ENCODE peak calls at places on chromosomes 7 and 10, in nine cellular contexts. L, Q, Z, W, H, J, Y, N and A are unnamed samples.

GRCh38 chr7:75981450-75982305 is 12.7 kb downstream of the TMEM120A start:
- DNase-seq in W (no peak), H (no peak), Z (no peak), Q (no peak), N (no peak), L (no peak), J (no peak), Y (peak; percentile 73), A (peak; percentile 67)

GRCh38 chr10:46234026-46234425 is 52.8 kb upstream of the ANTXRL start:
- DNase-seq in Z (no peak), W (no peak), Y (peak; percentile 42), N (no peak), H (no peak), Q (no peak), J (no peak), L (no peak), A (peak; percentile 37)

GRCh38 chr10:27500886-27501285 is 3.2 kb upstream of the RAB18 start:
- DNase-seq in Q (no peak), N (no peak), Y (no peak), Z (no peak), L (no peak), W (no peak), J (no peak), H (no peak), A (no peak)

GRCh38 chr7:13822678-13823077 is 166.8 kb downstream of the ETV1 start:
- DNase-seq in W (no peak), N (no peak), Y (no peak), J (no peak), Q (no peak), L (no peak), Z (no peak), H (no peak), A (no peak)

GRCh38 chr10:71999360-72000072 is 35.3 kb downstream of the CHST3 start:
- DNase-seq in Z (peak; percentile 55), Q (no peak), N (no peak), J (no peak), H (peak; percentile 55), Y (peak; percentile 77), W (no peak), L (no peak), A (peak; percentile 94)

GRCh38 chr7:47658886-47659635 is 77.2 kb upstream of the TNS3 start:
- DNase-seq in H (no peak), J (no peak), L (no peak), Z (no peak), W (no peak), Q (no peak), N (no peak), Y (peak; percentile 58), A (no peak)

GRCh38 chr10:19922236-19922963 is 106.2 kb downstream of the PLXDC2 start:
- DNase-seq in H (peak; percentile 76), L (peak; percentile 49), N (no peak), Z (peak; percentile 23), J (no peak), Q (peak; percentile 77), W (no peak), Y (no peak), A (no peak)

GRCh38 chr10:122288917-122289316 is 17.8 kb downstream of the BTBD16 start:
- DNase-seq in Z (no peak), L (no peak), Y (no peak), N (no peak), H (no peak), J (no peak), W (no peak), Q (no peak), A (peak; percentile 57)

GRCh38 chr7:1080918-1081255 is 7.0 kb upstream of the GPER1 start:
- DNase-seq in Z (no peak), Q (no peak), N (no peak), J (no peak), W (no peak), H (no peak), L (no peak), Y (no peak), A (no peak)

GRCh38 chr7:18607025-18607424 is 111.5 kb downstream of the HDAC9 start:
- DNase-seq in W (no peak), Z (no peak), L (no peak), Q (no peak), H (no peak), J (no peak), N (no peak), Y (no peak), A (no peak)

DNA sequence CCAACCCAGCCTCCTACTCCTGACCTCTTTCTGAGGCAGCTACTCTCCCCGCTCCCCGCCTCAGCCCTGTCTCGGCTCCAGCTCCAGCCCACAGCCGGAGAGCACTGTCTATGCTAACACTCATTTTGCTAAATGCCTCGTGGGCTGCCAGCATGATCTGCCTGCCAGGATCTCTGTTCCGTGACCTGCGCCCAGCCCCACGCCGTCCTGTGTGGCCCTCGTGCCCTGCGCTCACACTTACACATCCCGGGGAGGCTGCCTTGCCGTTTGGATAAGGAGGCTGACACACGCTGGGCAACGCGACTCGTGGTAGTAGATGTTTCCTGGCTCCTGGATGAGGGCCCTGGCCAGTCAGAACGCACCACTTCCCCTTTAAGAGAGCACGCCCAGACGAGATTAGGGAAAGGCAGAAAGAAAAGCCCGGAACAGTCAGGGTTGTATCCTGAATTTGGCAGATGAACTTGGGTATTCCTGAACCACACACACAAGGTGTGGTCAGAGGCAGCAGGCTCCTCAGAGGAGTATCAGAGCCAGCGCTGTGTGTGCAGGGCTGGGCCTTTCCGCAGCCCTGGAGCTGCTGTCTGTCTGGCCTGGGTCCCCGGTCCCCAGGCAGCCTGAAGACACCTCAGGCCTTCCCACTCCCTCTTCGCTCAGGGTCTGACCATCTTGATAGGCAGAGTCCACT is 97.7 kb upstream of the EFCAB10 start:
- DNase-seq in N (no peak), H (peak; percentile 69), W (no peak), Y (peak; percentile 91), Z (peak; percentile 76), L (peak; percentile 61), J (peak; percentile 90), Q (peak; percentile 44), A (peak; percentile 90)
- TF ChIP-seq POLR2A in N (no peak), H (no peak), W (no peak), Y (no peak), Z (peak; percentile 38), L (no peak), J (no peak), Q (no peak), A (no peak)

DNA sequence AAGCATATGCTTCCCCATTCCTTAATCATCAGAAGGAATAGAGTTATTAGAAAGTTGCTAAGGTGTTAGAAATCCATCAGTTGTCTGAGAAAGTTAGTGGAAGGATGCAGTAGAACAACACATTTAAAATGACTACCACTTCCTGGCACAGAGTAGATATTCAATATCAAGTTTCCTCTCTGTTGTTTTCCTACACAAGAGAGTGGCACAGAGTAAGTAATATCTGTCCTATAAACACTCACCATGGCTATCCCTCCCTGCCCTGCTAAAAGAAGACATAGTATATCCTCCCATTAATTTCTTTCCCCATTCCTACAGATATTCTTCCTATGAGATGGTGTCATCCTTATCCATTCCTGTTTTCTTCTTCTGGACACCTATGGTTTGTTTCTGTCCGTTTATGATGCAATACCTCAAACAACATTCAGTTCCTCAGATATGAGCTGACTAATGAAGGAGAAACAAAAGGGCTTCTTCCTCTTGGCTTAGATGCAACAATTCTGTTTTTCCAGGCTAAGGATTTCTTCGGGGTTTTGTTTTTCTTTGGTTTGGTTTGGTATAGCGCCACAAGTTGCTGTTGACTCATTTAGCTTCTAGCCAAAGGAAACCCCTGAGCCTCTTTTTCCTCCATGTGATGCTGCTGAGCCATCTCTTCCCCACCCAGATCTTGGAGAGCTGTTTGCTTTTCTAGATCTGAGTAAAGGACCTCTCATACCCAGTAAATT is 32.9 kb upstream of the BPGM start:
- DNase-seq in Y (no peak), W (no peak), J (no peak), Z (no peak), L (no peak), H (peak; percentile 99), N (no peak), Q (no peak), A (no peak)
- TF ChIP-seq POLR2AphosphoS5 in Y (no peak), W (no peak), J (no peak), Z (no peak), L (peak; percentile 36), H (peak; percentile 87), N (no peak), Q (peak; percentile 15), A (peak; percentile 29)

GRCh38 chr10:34759161-34759836 is 55.8 kb downstream of the PARD3 start:
- DNase-seq in Y (no peak), Z (no peak), J (no peak), W (no peak), H (no peak), L (no peak), N (no peak), Q (no peak), A (no peak)
- H3K27ac ChIP-seq in Y (no peak overlapping the region), Z (peak overlapping the region; percentile 80), J (peak overlapping the region; percentile 6), W (peak overlapping the region; percentile 60), H (peak overlapping the region; percentile 71), L (no peak overlapping the region), N (no peak overlapping the region), Q (no peak overlapping the region), A (no peak overlapping the region)

GRCh38 chr7:150376560-150376959 is 2.6 kb upstream of the ZNF775 start:
- DNase-seq in Q (no peak), N (no peak), H (no peak), J (no peak), Y (no peak), L (no peak), W (no peak), Z (no peak), A (no peak)

GRCh38 chr7:150377116-150377979 is 1.8 kb upstream of the ZNF775 start:
- DNase-seq in Q (no peak), H (peak; percentile 75), W (no peak), Y (no peak), Z (peak; percentile 60), N (no peak), J (no peak), L (no peak), A (no peak)

GRCh38 chr7:150374472-150374871 is 4.7 kb upstream of the ZNF775 start:
- DNase-seq in L (no peak), H (no peak), Z (no peak), N (no peak), Q (no peak), J (no peak), W (no peak), Y (no peak), A (no peak)

GRCh38 chr7:150374026-150374425 is 5.1 kb upstream of the ZNF775 start:
- DNase-seq in J (no peak), Z (no peak), H (no peak), L (no peak), Y (no peak), W (no peak), Q (no peak), N (no peak), A (peak; percentile 58)

DNA sequence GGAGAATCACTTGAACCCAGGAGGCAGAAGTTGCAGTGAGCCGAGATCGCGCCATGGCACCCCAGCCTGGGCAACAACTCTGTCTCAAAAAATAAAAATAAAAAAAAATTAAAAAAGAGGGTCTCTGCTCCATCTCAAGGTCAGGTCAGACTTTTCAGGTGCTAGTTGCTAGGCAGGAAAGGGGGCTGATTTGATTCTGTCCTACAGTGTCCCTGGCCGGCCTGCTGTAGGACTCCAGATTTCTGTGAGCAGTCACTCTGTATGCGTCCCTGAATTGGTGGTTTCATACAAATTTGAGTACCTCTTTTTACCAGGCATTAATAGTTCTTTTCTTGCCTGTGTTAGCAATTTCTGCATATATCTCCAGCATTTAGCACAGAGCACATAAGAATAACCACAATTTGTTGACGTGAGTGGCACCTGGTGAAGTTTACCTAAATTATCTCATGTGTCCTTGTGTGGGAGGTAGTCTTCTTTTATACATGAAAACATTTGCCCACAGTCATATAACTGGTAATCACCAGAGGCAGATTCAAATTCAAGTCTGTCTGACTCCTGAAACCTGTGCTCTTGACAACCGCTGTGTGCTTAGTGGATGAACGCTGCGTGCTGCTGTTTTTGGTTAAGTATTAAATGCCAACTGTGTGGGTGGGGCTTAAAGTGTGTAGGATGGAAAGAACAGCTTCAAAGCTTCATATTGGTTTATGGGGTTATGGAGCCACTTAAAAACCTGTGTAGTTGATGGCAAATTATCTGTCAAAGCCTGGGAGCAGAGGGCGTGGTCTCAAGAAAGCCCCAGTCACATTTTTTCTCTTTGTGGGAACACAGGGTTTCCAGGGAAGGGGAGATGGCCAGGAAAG is 3.2 kb upstream of the ZNF775 start:
- DNase-seq in L (no peak), Z (peak; percentile 46), H (no peak), Q (no peak), W (no peak), J (no peak), N (no peak), Y (no peak), A (no peak)
- TF ChIP-seq POLR2A in L (no peak), Z (no peak), H (no peak), Q (no peak), W (no peak), J (no peak), N (no peak), Y (no peak), A (no peak)